ENCODE peak calls at places on chromosomes 5 and 9, in ten cellular contexts. T, O, D, J, B, R, S, E, F and N are unnamed samples.

GRCh38 chr5:10306806-10307205 is 896 bp downstream of the CMBL start:
- DNase-seq in T (peak; percentile 8), O (no peak), D (no peak), J (no peak), B (no peak), R (no peak), S (no peak), E (no peak), F (no peak), N (no peak)

GRCh38 chr5:177329883-177330282 is 18.2 kb upstream of the MXD3 start:
- DNase-seq in T (no peak), O (no peak), D (peak; percentile 30), J (no peak), B (no peak), R (no peak), S (no peak), E (no peak), F (no peak), N (no peak)

GRCh38 chr9:4292781-4293180 is 7.1 kb downstream of the GLIS3 start:
- DNase-seq in T (no peak), O (no peak), D (no peak), J (no peak), B (no peak), R (peak; percentile 59), S (no peak), E (no peak), F (no peak), N (peak; percentile 51)

GRCh38 chr9:124520206-124520596 is 13.0 kb upstream of the NR5A1 start:
- DNase-seq in T (no peak), O (no peak), D (no peak), J (no peak), B (no peak), R (no peak), S (peak; percentile 61), E (no peak), F (no peak), N (no peak)

GRCh38 chr9:120885968-120886367 is 9.0 kb upstream of the PHF19 start:
- DNase-seq in T (no peak), O (no peak), D (no peak), J (no peak), B (no peak), R (no peak), S (no peak), E (no peak), F (no peak), N (no peak)

GRCh38 chr9:36268007-36268427 is 9.8 kb upstream of the GNE start:
- DNase-seq in T (no peak), O (no peak), D (no peak), J (no peak), B (no peak), R (peak; percentile 69), S (no peak), E (no peak), F (no peak), N (peak; percentile 75)

GRCh38 chr9:17075758-17076485 is 58.9 kb upstream of the CNTLN start:
- DNase-seq in T (no peak), O (no peak), D (no peak), J (no peak), B (no peak), R (no peak), S (no peak), E (no peak), F (no peak), N (no peak)

GRCh38 chr5:146041180-146041789 is 64.1 kb downstream of the PLAC8L1 start:
- DNase-seq in T (no peak), O (no peak), D (no peak), J (no peak), B (no peak), R (peak; percentile 43), S (no peak), E (no peak), F (no peak), N (peak; percentile 35)

GRCh38 chr5:74643160-74643562 is 2.6 kb upstream of the ENC1 start:
- DNase-seq in T (no peak), O (no peak), D (no peak), J (no peak), B (no peak), R (peak; percentile 97), S (peak; percentile 74), E (no peak), F (no peak), N (peak; percentile 94)

GRCh38 chr5:685262-686171 is 7.6 kb downstream of the TPPP start:
- DNase-seq in T (peak; percentile 54), O (no peak), D (no peak), J (no peak), B (no peak), R (no peak), S (no peak), E (peak; percentile 14), F (no peak), N (no peak)

GRCh38 chr9:125663127-125663526 is 43.9 kb downstream of the MAPKAP1 start:
- DNase-seq in T (no peak), O (no peak), D (no peak), J (no peak), B (no peak), R (peak; percentile 94), S (no peak), E (no peak), F (no peak), N (peak; percentile 73)

GRCh38 chr9:36793277-36793676 is 220.6 kb downstream of the MELK start:
- DNase-seq in T (peak; percentile 24), O (no peak), D (no peak), J (no peak), B (peak; percentile 13), R (peak; percentile 8), S (no peak), E (no peak), F (no peak), N (no peak)

GRCh38 chr5:159805021-159805420 is 111.3 kb upstream of the ADRA1B start:
- DNase-seq in T (no peak), O (no peak), D (no peak), J (no peak), B (no peak), R (no peak), S (no peak), E (no peak), F (no peak), N (peak; percentile 41)

GRCh38 chr5:125896381-125896780 is 526.8 kb upstream of the GRAMD2B start:
- DNase-seq in T (no peak), O (no peak), D (no peak), J (no peak), B (no peak), R (no peak), S (no peak), E (no peak), F (no peak), N (no peak)

GRCh38 chr5:78675956-78676727 is 27.6 kb upstream of the LHFPL2 start:
- DNase-seq in T (no peak), O (no peak), D (no peak), J (no peak), B (no peak), R (no peak), S (no peak), E (no peak), F (no peak), N (no peak)

GRCh38 chr5:84403773-84404172 is 19.1 kb upstream of the EDIL3 start:
- DNase-seq in T (no peak), O (no peak), D (no peak), J (no peak), B (no peak), R (peak; percentile 79), S (no peak), E (no peak), F (no peak), N (peak; percentile 89)

GRCh38 chr9:70574222-70574837 is 159.9 kb upstream of the KLF9 start:
- DNase-seq in T (no peak), O (no peak), D (no peak), J (no peak), B (no peak), R (no peak), S (no peak), E (no peak), F (no peak), N (peak; percentile 86)

GRCh38 chr5:105953616-105954015 is 1717.1 kb downstream of the EFNA5 start:
- DNase-seq in T (no peak), O (no peak), D (no peak), J (peak; percentile 41), B (no peak), R (no peak), S (no peak), E (no peak), F (peak; percentile 49), N (no peak)